ENCODE peak calls at places on chromosomes 2 and 18, in five cellular contexts. One of them, this sample, is unnamed.

GRCh38 chr2:199057936-199058335 is 399.8 kb downstream of the SATB2 start:
- DNase-seq in foreskin fibroblast: peak
- DNase-seq in left lung: no peak
- DNase-seq in lower lobe of right lung: no peak
- DNase-seq in thoracic aorta: no peak
- DNase-seq in this sample: no peak

GRCh38 chr18:43141208-43141607 is 25.7 kb upstream of the RIT2 start:
- DNase-seq in foreskin fibroblast: no peak
- DNase-seq in left lung: no peak
- DNase-seq in lower lobe of right lung: no peak
- DNase-seq in thoracic aorta: no peak
- DNase-seq in this sample: no peak

GRCh38 chr2:60530660-60531276 is 22.7 kb downstream of the BCL11A start:
- DNase-seq in foreskin fibroblast: no peak
- DNase-seq in left lung: peak
- DNase-seq in lower lobe of right lung: peak
- DNase-seq in thoracic aorta: no peak
- DNase-seq in this sample: no peak

GRCh38 chr2:221524158-221524557 is 47.9 kb downstream of the EPHA4 start:
- DNase-seq in foreskin fibroblast: no peak
- DNase-seq in left lung: no peak
- DNase-seq in lower lobe of right lung: no peak
- DNase-seq in thoracic aorta: no peak
- DNase-seq in this sample: no peak

GRCh38 chr2:16088035-16088696 is 147.8 kb downstream of the MYCN start:
- DNase-seq in foreskin fibroblast: no peak
- DNase-seq in left lung: no peak
- DNase-seq in lower lobe of right lung: no peak
- DNase-seq in thoracic aorta: no peak
- DNase-seq in this sample: no peak

GRCh38 chr2:154620490-154620889 is 78.0 kb upstream of the KCNJ3 start:
- DNase-seq in foreskin fibroblast: no peak
- DNase-seq in left lung: no peak
- DNase-seq in lower lobe of right lung: no peak
- DNase-seq in thoracic aorta: no peak
- DNase-seq in this sample: no peak

GRCh38 chr2:240988571-240989271 is 9.7 kb upstream of the SNED1 start:
- DNase-seq in foreskin fibroblast: no peak
- DNase-seq in left lung: peak
- DNase-seq in lower lobe of right lung: peak
- DNase-seq in thoracic aorta: no peak
- DNase-seq in this sample: peak

GRCh38 chr18:73691118-73691517 is 456.5 kb downstream of the FBXO15 start:
- DNase-seq in foreskin fibroblast: peak
- DNase-seq in left lung: no peak
- DNase-seq in lower lobe of right lung: no peak
- DNase-seq in thoracic aorta: no peak
- DNase-seq in this sample: no peak

GRCh38 chr2:54559593-54560145 is 103.5 kb downstream of the SPTBN1 start:
- DNase-seq in foreskin fibroblast: peak
- DNase-seq in left lung: peak
- DNase-seq in lower lobe of right lung: no peak
- DNase-seq in thoracic aorta: no peak
- DNase-seq in this sample: no peak

GRCh38 chr2:191436368-191437055 is 191.3 kb downstream of the MYO1B start:
- DNase-seq in foreskin fibroblast: peak
- DNase-seq in left lung: no peak
- DNase-seq in lower lobe of right lung: no peak
- DNase-seq in thoracic aorta: no peak
- DNase-seq in this sample: no peak

GRCh38 chr2:150339282-150339681 is 148.2 kb downstream of the RND3 start:
- DNase-seq in foreskin fibroblast: no peak
- DNase-seq in left lung: no peak
- DNase-seq in lower lobe of right lung: no peak
- DNase-seq in thoracic aorta: no peak
- DNase-seq in this sample: no peak

GRCh38 chr2:47534179-47534919 is 131.4 kb downstream of the MSH2 start:
- DNase-seq in foreskin fibroblast: peak
- DNase-seq in left lung: no peak
- DNase-seq in lower lobe of right lung: no peak
- DNase-seq in thoracic aorta: no peak
- DNase-seq in this sample: no peak

GRCh38 chr2:30230855-30231725 is at the start of gene LBH:
- DNase-seq in foreskin fibroblast: peak
- DNase-seq in left lung: peak
- DNase-seq in lower lobe of right lung: peak
- DNase-seq in thoracic aorta: peak
- DNase-seq in this sample: no peak

GRCh38 chr2:238162171-238162515 is 3.4 kb downstream of the ERFE start:
- DNase-seq in foreskin fibroblast: no peak
- DNase-seq in left lung: no peak
- DNase-seq in lower lobe of right lung: no peak
- DNase-seq in thoracic aorta: no peak
- DNase-seq in this sample: no peak

GRCh38 chr2:46001290-46001689 is 295.9 kb upstream of the EPAS1 start:
- DNase-seq in foreskin fibroblast: no peak
- DNase-seq in left lung: no peak
- DNase-seq in lower lobe of right lung: no peak
- DNase-seq in thoracic aorta: no peak
- DNase-seq in this sample: no peak

GRCh38 chr2:86213699-86214502 is 14.6 kb downstream of the MRPL35 start:
- DNase-seq in foreskin fibroblast: no peak
- DNase-seq in left lung: no peak
- DNase-seq in lower lobe of right lung: no peak
- DNase-seq in thoracic aorta: no peak
- DNase-seq in this sample: no peak

GRCh38 chr2:237118025-237118424 is 32.3 kb downstream of the COPS8 start:
- DNase-seq in foreskin fibroblast: peak
- DNase-seq in left lung: no peak
- DNase-seq in lower lobe of right lung: no peak
- DNase-seq in thoracic aorta: no peak
- DNase-seq in this sample: no peak

GRCh38 chr2:16060125-16060935 is 120.0 kb downstream of the MYCN start:
- DNase-seq in foreskin fibroblast: no peak
- DNase-seq in left lung: no peak
- DNase-seq in lower lobe of right lung: no peak
- DNase-seq in thoracic aorta: no peak
- DNase-seq in this sample: no peak

GRCh38 chr2:96099861-96100798 is 16.2 kb downstream of the ADRA2B start:
- DNase-seq in foreskin fibroblast: no peak
- DNase-seq in left lung: no peak
- DNase-seq in lower lobe of right lung: peak
- DNase-seq in thoracic aorta: no peak
- DNase-seq in this sample: peak

GRCh38 chr2:195995499-195995898 is 73.1 kb downstream of the DNAH7 start:
- DNase-seq in foreskin fibroblast: no peak
- DNase-seq in left lung: no peak
- DNase-seq in lower lobe of right lung: no peak
- DNase-seq in thoracic aorta: no peak
- DNase-seq in this sample: no peak

GRCh38 chr2:225120175-225120574 is 77.9 kb upstream of the DOCK10 start:
- DNase-seq in foreskin fibroblast: peak
- DNase-seq in left lung: no peak
- DNase-seq in lower lobe of right lung: no peak
- DNase-seq in thoracic aorta: no peak
- DNase-seq in this sample: no peak

GRCh38 chr2:126781806-126782205 is 116.9 kb upstream of the TEX51 start:
- DNase-seq in foreskin fibroblast: no peak
- DNase-seq in left lung: no peak
- DNase-seq in lower lobe of right lung: no peak
- DNase-seq in thoracic aorta: no peak
- DNase-seq in this sample: no peak

GRCh38 chr2:41160439-41160838 is 708.5 kb upstream of the SLC8A1 start:
- DNase-seq in foreskin fibroblast: no peak
- DNase-seq in left lung: no peak
- DNase-seq in lower lobe of right lung: no peak
- DNase-seq in thoracic aorta: no peak
- DNase-seq in this sample: no peak

GRCh38 chr2:138942466-138942865 is 162.3 kb upstream of the NXPH2 start:
- DNase-seq in foreskin fibroblast: no peak
- DNase-seq in left lung: peak
- DNase-seq in lower lobe of right lung: no peak
- DNase-seq in thoracic aorta: no peak
- DNase-seq in this sample: no peak

GRCh38 chr2:135617501-135618015 is 86.3 kb downstream of the R3HDM1 start:
- DNase-seq in foreskin fibroblast: no peak
- DNase-seq in left lung: no peak
- DNase-seq in lower lobe of right lung: no peak
- DNase-seq in thoracic aorta: no peak
- DNase-seq in this sample: no peak

GRCh38 chr2:67686254-67686653 is 289.1 kb downstream of the ETAA1 start:
- DNase-seq in foreskin fibroblast: no peak
- DNase-seq in left lung: no peak
- DNase-seq in lower lobe of right lung: no peak
- DNase-seq in thoracic aorta: no peak
- DNase-seq in this sample: no peak

GRCh38 chr2:96668771-96669170 is 26.2 kb downstream of the FER1L5 start:
- DNase-seq in foreskin fibroblast: no peak
- DNase-seq in left lung: no peak
- DNase-seq in lower lobe of right lung: no peak
- DNase-seq in thoracic aorta: no peak
- DNase-seq in this sample: peak

GRCh38 chr18:48104703-48105102 is 174.2 kb upstream of the SMAD2 start:
- DNase-seq in foreskin fibroblast: no peak
- DNase-seq in left lung: no peak
- DNase-seq in lower lobe of right lung: no peak
- DNase-seq in thoracic aorta: no peak
- DNase-seq in this sample: no peak

GRCh38 chr18:31506024-31506742 is 8.2 kb downstream of the DSG2 start:
- DNase-seq in foreskin fibroblast: no peak
- DNase-seq in left lung: no peak
- DNase-seq in lower lobe of right lung: no peak
- DNase-seq in thoracic aorta: no peak
- DNase-seq in this sample: no peak
- TF ChIP-seq CTCF in foreskin fibroblast: no peak
- TF ChIP-seq CTCF in left lung: no peak
- TF ChIP-seq CTCF in lower lobe of right lung: no peak
- TF ChIP-seq CTCF in thoracic aorta: no peak
- TF ChIP-seq CTCF in this sample: no peak

DNA sequence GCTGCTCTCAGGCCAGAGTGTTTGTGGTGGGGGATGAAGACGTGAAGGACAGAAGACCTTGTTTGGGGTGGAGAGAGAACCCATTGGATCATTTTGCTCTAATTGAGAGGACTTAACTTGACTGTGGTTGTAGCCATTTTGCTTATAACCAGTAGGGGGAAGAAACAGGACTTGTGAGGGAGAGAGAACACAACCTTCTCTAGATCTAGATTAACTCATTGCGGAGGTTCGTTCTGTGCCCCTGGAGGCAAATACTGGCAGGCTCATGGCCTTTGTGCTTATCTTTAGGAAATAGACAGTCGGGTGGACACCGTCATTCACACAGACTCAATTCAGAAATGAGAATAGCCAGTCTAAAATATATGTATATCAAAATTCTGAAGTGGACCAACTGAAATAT is 147.0 kb upstream of the LHCGR start:
- DNase-seq in foreskin fibroblast: no peak
- DNase-seq in left lung: no peak
- DNase-seq in lower lobe of right lung: no peak
- DNase-seq in thoracic aorta: no peak
- DNase-seq in this sample: no peak
- TF ChIP-seq CTCF in foreskin fibroblast: no peak
- TF ChIP-seq CTCF in left lung: no peak
- TF ChIP-seq CTCF in lower lobe of right lung: no peak
- TF ChIP-seq CTCF in thoracic aorta: no peak
- TF ChIP-seq CTCF in this sample: no peak

GRCh38 chr2:239579524-239580198 is 178.8 kb upstream of the HDAC4 start:
- DNase-seq in foreskin fibroblast: no peak
- DNase-seq in left lung: peak
- DNase-seq in lower lobe of right lung: peak
- DNase-seq in thoracic aorta: no peak
- DNase-seq in this sample: peak
- TF ChIP-seq CTCF in foreskin fibroblast: no peak
- TF ChIP-seq CTCF in left lung: no peak
- TF ChIP-seq CTCF in lower lobe of right lung: no peak
- TF ChIP-seq CTCF in thoracic aorta: no peak
- TF ChIP-seq CTCF in this sample: no peak

DNA sequence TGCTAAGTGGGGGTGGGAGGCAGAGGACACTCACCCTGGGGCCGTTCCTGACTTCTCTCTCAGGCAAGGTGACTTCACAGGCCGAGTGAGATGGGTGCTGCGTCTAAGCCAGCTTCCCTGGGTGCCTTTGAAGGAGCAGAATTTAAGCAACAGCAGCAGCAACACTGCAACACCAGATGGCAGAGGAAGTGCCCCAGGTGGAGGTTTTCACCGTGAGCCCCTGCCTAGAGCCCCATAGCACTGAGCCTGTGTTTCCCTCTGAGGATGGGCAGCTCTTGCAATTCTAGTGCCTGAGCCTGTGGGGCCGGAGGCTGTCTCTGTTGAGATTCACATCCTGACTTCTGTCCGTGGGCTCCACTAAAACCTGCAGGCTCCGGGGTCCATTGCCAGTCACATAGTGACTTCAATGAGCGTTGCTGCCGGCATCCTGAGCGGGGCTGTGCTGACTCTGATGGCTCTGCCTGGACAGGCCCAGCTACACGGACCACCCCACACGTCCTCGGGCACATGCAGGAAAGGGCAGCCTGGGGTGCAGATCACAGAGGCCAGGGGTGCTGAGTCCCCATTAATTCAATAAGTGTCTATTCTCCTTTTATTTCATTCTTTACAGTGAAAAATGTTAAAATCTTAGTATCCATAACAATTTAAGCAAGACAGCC is 218.8 kb downstream of the SNTG2 start:
- DNase-seq in foreskin fibroblast: no peak
- DNase-seq in left lung: no peak
- DNase-seq in lower lobe of right lung: no peak
- DNase-seq in thoracic aorta: no peak
- DNase-seq in this sample: no peak
- TF ChIP-seq CTCF in foreskin fibroblast: no peak
- TF ChIP-seq CTCF in left lung: no peak
- TF ChIP-seq CTCF in lower lobe of right lung: no peak
- TF ChIP-seq CTCF in thoracic aorta: no peak
- TF ChIP-seq CTCF in this sample: no peak

DNA sequence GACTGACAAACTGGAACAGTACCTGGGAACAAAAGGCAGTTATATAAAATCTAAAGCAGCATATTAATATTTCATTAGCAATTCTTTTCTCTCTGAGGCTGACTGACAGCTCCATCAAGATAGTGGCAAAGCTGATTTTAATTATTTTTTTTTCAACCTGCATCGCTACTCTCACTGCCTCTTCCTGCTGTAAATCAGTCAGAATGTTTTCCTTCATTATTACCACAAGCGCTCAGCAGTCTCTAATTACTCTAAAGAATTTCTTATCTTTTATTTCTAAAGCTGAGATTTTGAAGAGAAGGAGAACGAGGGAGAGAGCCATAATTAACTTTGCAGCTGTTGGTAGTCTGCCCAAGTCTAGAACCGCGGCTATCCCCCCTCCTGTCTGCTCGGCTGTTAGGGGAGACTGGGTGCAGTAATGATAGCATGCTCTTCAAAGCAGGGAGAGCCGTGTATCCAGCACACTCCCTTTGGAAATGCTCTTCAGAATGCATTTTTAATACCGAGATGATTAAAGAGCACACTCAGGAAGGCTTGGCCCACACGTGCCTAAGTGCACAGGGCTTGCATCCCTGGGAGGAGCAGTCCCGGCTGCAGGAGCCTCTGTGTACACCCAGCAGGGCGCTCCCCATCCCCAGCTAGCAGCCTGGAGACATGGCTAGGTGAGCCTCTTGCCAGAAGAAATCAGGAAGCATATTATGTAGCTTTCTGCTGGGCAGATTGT is 555.4 kb downstream of the CMPK2 start:
- DNase-seq in foreskin fibroblast: no peak
- DNase-seq in left lung: no peak
- DNase-seq in lower lobe of right lung: no peak
- DNase-seq in thoracic aorta: no peak
- DNase-seq in this sample: no peak
- TF ChIP-seq CTCF in foreskin fibroblast: no peak
- TF ChIP-seq CTCF in left lung: no peak
- TF ChIP-seq CTCF in lower lobe of right lung: no peak
- TF ChIP-seq CTCF in thoracic aorta: no peak
- TF ChIP-seq CTCF in this sample: no peak

This sample was measured in CD14-positive monocyte.